ENCODE peak calls at places on chromosomes 12 and 14, in five cellular contexts. A, I, G, B and J are unnamed samples.

GRCh38 chr14:85437143-85437542 is 92.8 kb upstream of the FLRT2 start:
- DNase-seq in A (no peak), I (no peak), G (no peak), B (peak; percentile 74), J (no peak)

GRCh38 chr12:21773263-21773741 is 1.2 kb downstream of the KCNJ8 start:
- DNase-seq in A (peak; percentile 71), I (no peak), G (no peak), B (peak; percentile 41), J (no peak)

GRCh38 chr14:49483266-49483665 is 102.9 kb downstream of the RPS29 start:
- DNase-seq in A (no peak), I (no peak), G (no peak), B (no peak), J (no peak)

GRCh38 chr14:50714452-50715073 is 46.5 kb upstream of the SAV1 start:
- DNase-seq in A (peak; percentile 40), I (peak; percentile 5), G (peak; percentile 44), B (peak; percentile 74), J (peak; percentile 8)

GRCh38 chr14:35050652-35051051 is 4.6 kb downstream of the FAM177A1 start:
- DNase-seq in A (no peak), I (no peak), G (no peak), B (peak; percentile 79), J (peak; percentile 11)

GRCh38 chr12:53971686-53972085 is 1.2 kb upstream of the HOXC11 start:
- DNase-seq in A (no peak), I (no peak), G (no peak), B (no peak), J (no peak)

GRCh38 chr12:12357697-12358476 is 1.0 kb downstream of the BORCS5 start:
- DNase-seq in A (no peak), I (peak; percentile 44), G (no peak), B (peak; percentile 33), J (no peak)

GRCh38 chr12:126668961-126669360 is 1598.0 kb upstream of the TMEM132C start:
- DNase-seq in A (no peak), I (no peak), G (peak; percentile 4), B (peak; percentile 86), J (no peak)

GRCh38 chr12:6861391-6861790 is 5.9 kb upstream of the TPI1 start:
- DNase-seq in A (no peak), I (no peak), G (no peak), B (no peak), J (no peak)

GRCh38 chr14:36556811-36557433 is 25.5 kb downstream of the NKX2-8 start:
- DNase-seq in A (peak; percentile 54), I (peak; percentile 56), G (peak; percentile 31), B (peak; percentile 13), J (no peak)

GRCh38 chr14:53929871-53930685 is 26.5 kb downstream of the BMP4 start:
- DNase-seq in A (peak; percentile 78), I (no peak), G (no peak), B (no peak), J (no peak)

GRCh38 chr14:96151242-96151641 is 53.4 kb upstream of the BDKRB2 start:
- DNase-seq in A (no peak), I (no peak), G (no peak), B (no peak), J (no peak)

GRCh38 chr14:44204061-44204815 is 302.8 kb downstream of the FSCB start:
- DNase-seq in A (peak; percentile 1), I (no peak), G (peak; percentile 15), B (peak; percentile 40), J (no peak)

GRCh38 chr12:11624126-11624525 is 25.3 kb upstream of the ETV6 start:
- DNase-seq in A (no peak), I (no peak), G (no peak), B (no peak), J (no peak)

GRCh38 chr12:5944053-5944452 is 1.0 kb downstream of the ANO2 start:
- DNase-seq in A (no peak), I (no peak), G (no peak), B (no peak), J (no peak)

GRCh38 chr14:101708853-101709532 is 52.5 kb upstream of the PPP2R5C start:
- DNase-seq in A (no peak), I (no peak), G (no peak), B (no peak), J (no peak)

GRCh38 chr14:60722163-60722835 is 1.9 kb downstream of the SIX4 start:
- DNase-seq in A (peak; percentile 85), I (peak; percentile 60), G (peak; percentile 95), B (peak; percentile 49), J (no peak)

GRCh38 chr14:102584871-102585869 is 7.3 kb upstream of the RCOR1 start:
- DNase-seq in A (peak; percentile 85), I (no peak), G (no peak), B (peak; percentile 40), J (no peak)

GRCh38 chr14:105894125-105894977 is 368.0 kb downstream of the TMEM121 start:
- DNase-seq in A (no peak), I (no peak), G (no peak), B (no peak), J (no peak)

GRCh38 chr12:26275313-26276257 is 80.2 kb downstream of the SSPN start:
- DNase-seq in A (no peak), I (no peak), G (no peak), B (no peak), J (no peak)

GRCh38 chr12:132432721-132433577 is 57.0 kb upstream of the FBRSL1 start:
- DNase-seq in A (peak; percentile 84), I (no peak), G (no peak), B (peak; percentile 46), J (no peak)

GRCh38 chr12:94149781-94150482 is 1.6 kb downstream of the PLXNC1 start:
- DNase-seq in A (peak; percentile 83), I (peak; percentile 21), G (no peak), B (no peak), J (no peak)

GRCh38 chr14:74921987-74922751 is 891 bp downstream of the RPS6KL1 start:
- DNase-seq in A (no peak), I (no peak), G (no peak), B (no peak), J (no peak)

GRCh38 chr12:47397664-47398281 is 308.1 kb downstream of the RPAP3 start:
- DNase-seq in A (peak; percentile 27), I (peak; percentile 19), G (peak; percentile 27), B (peak; percentile 77), J (peak; percentile 6)

GRCh38 chr12:108386704-108387360 is 47.7 kb upstream of the CMKLR1 start:
- DNase-seq in A (no peak), I (no peak), G (no peak), B (no peak), J (no peak)

GRCh38 chr14:27096091-27096490 is 498.3 kb upstream of the NOVA1 start:
- DNase-seq in A (no peak), I (no peak), G (no peak), B (no peak), J (no peak)